ENCODE peak calls at places on chromosome 3, in seven cellular contexts. D, A, R, X, W, Q and M are unnamed samples. For H3K27me3, the result is how much of the 10 kb centered on the place peaks cover.

GRCh38 chr3:153944084-153944483 is 177.1 kb upstream of the ARHGEF26 start:
- DNase-seq in X (no peak), W (no peak), D (no peak), Q (no peak), R (no peak), A (no peak), M (no peak)

GRCh38 chr3:105758451-105758850 is 110.4 kb downstream of the CBLB start:
- DNase-seq in X (no peak), Q (no peak), W (no peak), A (no peak), D (peak), R (no peak), M (no peak)

GRCh38 chr3:142664311-142664710 is 59.5 kb upstream of the TRPC1 start:
- DNase-seq in X (no peak), D (no peak), A (no peak), W (no peak), R (no peak), Q (no peak), M (no peak)

GRCh38 chr3:374459-374858 is 177.9 kb downstream of the CHL1 start:
- DNase-seq in W (no peak), X (no peak), D (no peak), Q (no peak), A (no peak), R (no peak), M (no peak)

GRCh38 chr3:51681453-51681852 is 10.4 kb downstream of the TEX264 start:
- DNase-seq in D (no peak), Q (peak), W (no peak), X (peak), A (no peak), R (no peak), M (no peak)

GRCh38 chr3:183988216-183988790 is 29.4 kb downstream of the ABCC5 start:
- DNase-seq in R (no peak), D (no peak), X (no peak), A (no peak), W (no peak), Q (no peak), M (no peak)

GRCh38 chr3:171282041-171282440 is 178.2 kb downstream of the TNIK start:
- DNase-seq in W (no peak), X (peak), A (no peak), R (no peak), Q (no peak), D (no peak), M (no peak)

GRCh38 chr3:186128158-186128557 is 19.3 kb upstream of the ETV5 start:
- DNase-seq in R (no peak), D (no peak), A (no peak), Q (no peak), X (no peak), W (no peak), M (peak)

GRCh38 chr3:101292027-101292426 is 28.3 kb downstream of the IMPG2 start:
- DNase-seq in Q (no peak), W (no peak), D (no peak), X (no peak), R (no peak), A (no peak), M (no peak)

GRCh38 chr3:128489860-128490649 is 2.9 kb downstream of the GATA2 start:
- DNase-seq in A (no peak), D (peak), X (no peak), W (peak), Q (no peak), R (no peak), M (peak)

GRCh38 chr3:39099242-39099641 is 8.2 kb downstream of the GORASP1 start:
- DNase-seq in W (no peak), Q (no peak), A (no peak), R (no peak), X (no peak), D (no peak), M (no peak)

GRCh38 chr3:197430961-197431910 is 124.5 kb downstream of the BDH1 start:
- DNase-seq in D (no peak), R (no peak), Q (no peak), X (no peak), W (no peak), A (no peak), M (no peak)

GRCh38 chr3:52537726-52538421 is 1.5 kb downstream of the UQCC5 start:
- DNase-seq in D (no peak), W (no peak), A (no peak), R (no peak), Q (no peak), X (peak), M (no peak)

GRCh38 chr3:126501054-126501453 is 16.5 kb downstream of the UROC1 start:
- DNase-seq in Q (no peak), D (no peak), R (no peak), A (no peak), W (no peak), X (no peak), M (peak)

GRCh38 chr3:12611117-12611516 is 52.8 kb downstream of the RAF1 start:
- DNase-seq in D (no peak), Q (no peak), W (no peak), A (no peak), X (no peak), R (no peak), M (no peak)

GRCh38 chr3:72447059-72447946 is 400.9 kb downstream of the SHQ1 start:
- DNase-seq in Q (peak), X (peak), W (peak), D (peak), R (peak), A (no peak), M (peak)

GRCh38 chr3:184552863-184553262 is 8.7 kb upstream of the EPHB3 start:
- DNase-seq in Q (no peak), X (no peak), W (no peak), D (no peak), R (no peak), A (no peak), M (no peak)

GRCh38 chr3:134611516-134611915 is 39.3 kb downstream of the KY start:
- DNase-seq in D (no peak), X (no peak), A (no peak), W (no peak), R (no peak), Q (no peak), M (no peak)

GRCh38 chr3:131535131-131535530 is 32.4 kb upstream of the MRPL3 start:
- DNase-seq in A (no peak), W (no peak), Q (no peak), R (no peak), D (no peak), X (no peak), M (no peak)

GRCh38 chr3:117524890-117525289 is 815.3 kb downstream of the TUSC7 start:
- DNase-seq in W (no peak), D (no peak), X (no peak), R (no peak), Q (no peak), A (no peak), M (no peak)

GRCh38 chr3:115071611-115072010 is 75.5 kb downstream of the ZBTB20 start:
- DNase-seq in Q (no peak), A (no peak), X (no peak), R (no peak), D (no peak), W (no peak), M (no peak)

GRCh38 chr3:127632441-127632840 is 3.5 kb downstream of the PODXL2 start:
- DNase-seq in X (no peak), D (no peak), W (no peak), A (no peak), R (no peak), Q (no peak), M (no peak)

GRCh38 chr3:121869731-121870130 is 24.5 kb upstream of the SLC15A2 start:
- DNase-seq in A (no peak), D (no peak), Q (no peak), W (no peak), R (no peak), X (no peak), M (no peak)

GRCh38 chr3:24832878-24833277 is 338.2 kb upstream of the THRB start:
- DNase-seq in Q (no peak), R (no peak), D (no peak), X (no peak), W (no peak), A (no peak), M (no peak)

GRCh38 chr3:10493202-10493589 is 12.2 kb downstream of the ATP2B2 start:
- DNase-seq in X (no peak), D (no peak), W (no peak), Q (no peak), A (no peak), R (no peak), M (no peak)

GRCh38 chr3:187737401-187738088 is 7.7 kb downstream of the BCL6 start:
- DNase-seq in D (no peak), X (peak), R (peak), Q (no peak), A (no peak), W (peak), M (peak)

GRCh38 chr3:143525408-143525807 is 322.9 kb downstream of the SLC9A9 start:
- DNase-seq in X (no peak), W (no peak), A (no peak), D (no peak), R (no peak), Q (no peak), M (no peak)

GRCh38 chr3:78970656-78971055 is 797.1 kb downstream of the ROBO1 start:
- DNase-seq in A (no peak), W (no peak), R (no peak), Q (no peak), D (no peak), X (no peak), M (no peak)

GRCh38 chr3:41578798-41579197 is 379.5 kb downstream of the CTNNB1 start:
- DNase-seq in X (no peak), W (no peak), R (no peak), Q (no peak), D (no peak), A (no peak), M (no peak)

GRCh38 chr3:41574900-41575299 is 375.6 kb downstream of the CTNNB1 start:
- DNase-seq in R (no peak), W (peak), X (no peak), Q (no peak), D (no peak), A (no peak), M (peak)

GRCh38 chr3:41572092-41572491 is 372.8 kb downstream of the CTNNB1 start:
- DNase-seq in D (no peak), Q (no peak), R (no peak), X (no peak), A (no peak), W (no peak), M (no peak)

GRCh38 chr3:41573591-41573990 is 374.3 kb downstream of the CTNNB1 start:
- DNase-seq in W (no peak), Q (no peak), X (no peak), A (no peak), R (no peak), D (no peak), M (no peak)

GRCh38 chr3:41575754-41576153 is 376.4 kb downstream of the CTNNB1 start:
- DNase-seq in Q (no peak), X (no peak), A (no peak), W (no peak), R (no peak), D (no peak), M (no peak)
- H3K4me3 ChIP-seq in Q (no peak), X (no peak), A (no peak), W (no peak), R (no peak), D (no peak), M (no peak)

GRCh38 chr3:50268703-50269451 is at the start of gene SEMA3B:
- DNase-seq in W (no peak), Q (no peak), R (peak), A (no peak), D (peak), X (peak), M (peak)

GRCh38 chr3:50266808-50267207 is 2.1 kb upstream of the SEMA3B start:
- DNase-seq in X (no peak), Q (no peak), R (no peak), A (no peak), W (no peak), D (no peak), M (no peak)

GRCh38 chr3:50269460-50269859 is 513 bp downstream of the SEMA3B start:
- DNase-seq in X (no peak), Q (no peak), R (no peak), A (no peak), D (no peak), W (no peak), M (no peak)

GRCh38 chr3:50267280-50267913 is 1.6 kb upstream of the SEMA3B start:
- DNase-seq in A (no peak), X (peak), W (peak), R (peak), Q (no peak), D (no peak), M (peak)

GRCh38 chr3:50268276-50268675 is 671 bp upstream of the SEMA3B start:
- DNase-seq in X (no peak), A (no peak), D (no peak), R (no peak), Q (no peak), W (no peak), M (no peak)
- H3K27me3 ChIP-seq in X (under half), A (under half), D (under half), R (under half), Q (under half), W (under half), M (under half)

GRCh38 chr3:137026701-137027100 is 68.9 kb downstream of the IL20RB start:
- DNase-seq in W (no peak), R (no peak), Q (no peak), X (no peak), D (no peak), A (no peak), M (no peak)

GRCh38 chr3:137035631-137036030 is 77.8 kb downstream of the IL20RB start:
- DNase-seq in R (no peak), X (peak), A (no peak), W (peak), D (no peak), Q (peak), M (peak)

GRCh38 chr3:137032465-137033120 is 74.8 kb downstream of the IL20RB start:
- DNase-seq in R (peak), W (peak), X (peak), A (peak), Q (peak), D (no peak), M (peak)
- H3K4me3 ChIP-seq in R (peak), W (peak), X (peak), A (peak), Q (peak), D (no peak), M (peak)

GRCh38 chr3:147379651-147380050 is 26.7 kb downstream of the ZIC4 start:
- DNase-seq in R (no peak), W (no peak), X (no peak), D (no peak), Q (no peak), A (no peak), M (no peak)

GRCh38 chr3:147381610-147382009 is 24.7 kb downstream of the ZIC4 start:
- DNase-seq in Q (no peak), X (no peak), R (no peak), W (no peak), A (no peak), D (no peak), M (no peak)

GRCh38 chr3:147378186-147378503 is 28.2 kb downstream of the ZIC4 start:
- DNase-seq in X (no peak), A (no peak), R (no peak), W (no peak), Q (no peak), D (no peak), M (no peak)

GRCh38 chr3:147380996-147381376 is 25.4 kb downstream of the ZIC4 start:
- DNase-seq in R (no peak), W (no peak), D (no peak), A (no peak), Q (no peak), X (no peak), M (no peak)

GRCh38 chr3:147380271-147380995 is 25.9 kb downstream of the ZIC4 start:
- DNase-seq in X (no peak), A (no peak), Q (no peak), W (no peak), D (no peak), R (no peak), M (no peak)
- H3K27me3 ChIP-seq in X (under half), A (under half), Q (under half), W (half or more), D (under half), R (under half), M (half or more)

DNA sequence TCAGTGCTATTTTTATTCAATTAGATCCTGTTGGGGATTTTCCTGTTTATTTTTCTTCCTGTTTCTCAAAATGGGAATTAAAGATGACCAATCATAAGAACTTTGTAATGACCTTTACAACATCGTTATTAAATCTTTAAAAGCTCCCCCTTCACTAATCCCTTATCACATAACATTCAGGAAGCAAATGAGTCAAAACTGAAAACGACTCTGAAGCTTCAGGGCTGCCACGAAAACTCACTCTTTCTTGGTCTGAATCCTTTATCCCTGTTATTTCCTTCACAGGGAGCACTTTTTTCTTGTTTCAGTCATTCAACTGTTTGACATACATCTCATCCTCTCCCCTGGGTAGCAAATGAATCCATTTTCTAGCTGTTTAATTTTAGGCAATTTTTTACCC is 75.8 kb upstream of the MB21D2 start:
- DNase-seq in A (no peak), W (no peak), Q (no peak), X (no peak), R (no peak), D (no peak), M (no peak)
- H3K4me3 ChIP-seq in A (no peak), W (no peak), Q (no peak), X (no peak), R (no peak), D (no peak), M (no peak)

GRCh38 chr3:49553690-49554634 is at the start of gene BSN:
- DNase-seq in W (peak), D (peak), A (peak), Q (peak), R (peak), X (peak), M (peak)

GRCh38 chr3:49552087-49552486 is 2.2 kb upstream of the BSN start:
- DNase-seq in A (no peak), X (no peak), Q (no peak), W (no peak), R (no peak), D (no peak), M (no peak)

GRCh38 chr3:49554639-49555265 is 475 bp downstream of the BSN start:
- DNase-seq in R (no peak), A (no peak), Q (no peak), W (peak), D (no peak), X (peak), M (peak)

GRCh38 chr3:49553320-49553689 is 972 bp upstream of the BSN start:
- DNase-seq in A (no peak), X (no peak), Q (no peak), R (no peak), W (no peak), D (no peak), M (no peak)

GRCh38 chr3:49556500-49557275 is 2.4 kb downstream of the BSN start:
- DNase-seq in R (no peak), W (no peak), X (no peak), D (no peak), A (no peak), Q (no peak), M (no peak)
- H3K27me3 ChIP-seq in R (under half), W (under half), X (under half), D (under half), A (under half), Q (under half), M (under half)

DNA sequence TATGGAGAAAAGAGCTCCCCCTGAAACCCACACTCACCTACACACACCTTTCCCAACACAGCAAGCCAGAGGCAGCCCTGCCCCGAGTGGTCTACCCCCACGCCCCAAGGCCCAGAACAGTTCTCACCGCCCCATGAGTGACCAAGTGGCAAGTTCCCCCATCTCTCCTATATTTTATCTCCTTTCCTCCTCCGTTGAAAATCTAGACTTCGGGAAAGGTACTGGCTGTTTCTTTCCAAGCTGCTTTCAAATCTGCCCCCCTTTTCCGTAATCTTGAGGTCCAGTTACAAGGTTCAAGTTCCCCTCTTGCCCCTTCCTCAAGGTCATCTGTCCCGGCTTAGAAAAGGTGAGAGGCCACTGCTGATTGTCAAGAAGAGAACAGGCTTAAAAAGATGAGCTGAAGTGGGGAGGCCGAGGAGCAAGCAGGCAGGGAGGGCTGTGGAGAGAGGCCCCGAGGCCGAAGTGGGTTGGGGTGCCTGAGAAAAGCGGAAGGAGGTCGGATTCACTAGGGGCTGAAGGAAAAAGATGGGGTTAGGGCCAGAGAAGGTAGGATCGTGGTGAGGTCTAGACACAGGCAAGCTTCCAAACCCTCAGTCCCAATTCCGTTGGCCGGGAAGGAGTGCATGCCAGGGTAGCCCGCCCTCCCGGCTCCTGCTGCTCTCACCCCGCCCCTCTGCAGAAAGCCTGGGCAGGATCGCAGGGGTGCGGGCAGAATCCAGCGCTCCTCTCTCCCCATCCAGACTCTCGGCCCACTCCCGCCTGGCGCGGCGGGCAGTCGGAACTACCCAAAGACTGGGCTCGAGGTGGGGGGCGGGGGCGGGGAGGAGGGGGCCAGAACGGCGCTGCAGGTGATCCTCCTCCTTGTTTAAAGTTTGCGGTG is 1.7 kb downstream of the SEMA5B start:
- DNase-seq in W (peak), A (no peak), X (no peak), R (no peak), D (no peak), Q (no peak), M (peak)
- H3K4me3 ChIP-seq in W (peak), A (no peak), X (peak), R (peak), D (no peak), Q (no peak), M (peak)

GRCh38 chr3:14304101-14305045 is 98.0 kb upstream of the SLC6A6 start:
- DNase-seq in X (no peak), D (no peak), A (no peak), W (no peak), R (no peak), Q (no peak), M (no peak)

GRCh38 chr3:14303336-14304100 is 98.9 kb upstream of the SLC6A6 start:
- DNase-seq in R (no peak), W (no peak), A (no peak), D (no peak), Q (no peak), X (no peak), M (no peak)

GRCh38 chr3:14306167-14306566 is 96.2 kb upstream of the SLC6A6 start:
- DNase-seq in A (no peak), Q (no peak), W (no peak), X (no peak), R (no peak), D (no peak), M (no peak)

GRCh38 chr3:14307953-14308352 is 94.5 kb upstream of the SLC6A6 start:
- DNase-seq in Q (no peak), R (no peak), A (no peak), D (no peak), X (no peak), W (no peak), M (no peak)

GRCh38 chr3:14305321-14305720 is 97.1 kb upstream of the SLC6A6 start:
- DNase-seq in R (no peak), A (no peak), Q (no peak), X (no peak), W (no peak), D (no peak), M (no peak)
- H3K27me3 ChIP-seq in R (under half), A (under half), Q (under half), X (under half), W (under half), D (under half), M (under half)